ENCODE peak calls at places on chromosome 12, in seven cellular contexts. M is AG04449, N is MM.1S, U is OCI-LY7, R is lower leg skin, Q is hepatocyte, K is fibroblast of villous mesenchyme. F is an unnamed sample.

GRCh38 chr12:65946821-65947220 is 122.5 kb downstream of the HMGA2 start:
- DNase-seq in M (no peak), K (no peak), N (no peak), Q (no peak), U (no peak), R (no peak), F (no peak)

GRCh38 chr12:88420460-88420859 is 159.8 kb downstream of the KITLG start:
- DNase-seq in N (no peak), K (peak; percentile 83), R (no peak), U (no peak), M (peak; percentile 60), Q (no peak), F (peak; percentile 78)

GRCh38 chr12:112190626-112191025 is 65.3 kb downstream of the TRAFD1 start:
- DNase-seq in K (no peak), M (no peak), U (no peak), R (no peak), N (no peak), Q (no peak), F (no peak)

GRCh38 chr12:75923964-75924666 is 107.5 kb downstream of the PHLDA1 start:
- DNase-seq in M (no peak), Q (no peak), K (no peak), R (no peak), N (no peak), U (peak; percentile 12), F (no peak)

GRCh38 chr12:54126696-54127537 is 61.9 kb downstream of the SMUG1 start:
- DNase-seq in M (no peak), U (no peak), Q (peak; percentile 62), R (peak; percentile 97), K (no peak), N (no peak), F (no peak)

GRCh38 chr12:2745655-2746054 is 49.1 kb upstream of the FKBP4 start:
- DNase-seq in U (no peak), N (no peak), M (no peak), K (no peak), R (no peak), Q (no peak), F (peak; percentile 8)

GRCh38 chr12:20370001-20370381 is 1.7 kb downstream of the PDE3A start:
- DNase-seq in U (no peak), N (no peak), Q (peak; percentile 45), M (no peak), R (peak; percentile 82), K (no peak), F (no peak)

GRCh38 chr12:111024205-111024794 is 103.9 kb upstream of the MYL2 start:
- DNase-seq in M (no peak), Q (peak; percentile 81), U (peak; percentile 74), K (peak; percentile 19), N (peak; percentile 25), R (no peak), F (no peak)

GRCh38 chr12:65798903-65799302 is 25.4 kb upstream of the HMGA2 start:
- DNase-seq in K (no peak), M (no peak), R (no peak), Q (no peak), U (no peak), N (no peak), F (no peak)

GRCh38 chr12:71536939-71537622 is 97.5 kb downstream of the LGR5 start:
- DNase-seq in Q (no peak), N (no peak), M (no peak), K (no peak), R (no peak), U (no peak), F (no peak)

GRCh38 chr12:25783566-25783965 is 174.9 kb upstream of the RASSF8 start:
- DNase-seq in M (no peak), K (no peak), U (no peak), Q (peak; percentile 59), N (no peak), R (no peak), F (no peak)

GRCh38 chr12:18552829-18553228 is 185.0 kb downstream of the PLCZ1 start:
- DNase-seq in Q (no peak), R (no peak), K (no peak), N (no peak), U (no peak), M (no peak), F (no peak)

GRCh38 chr12:57488397-57489156 is 709 bp downstream of the MARS1 start:
- DNase-seq in R (no peak), K (peak; percentile 30), Q (no peak), U (peak; percentile 53), M (no peak), N (peak; percentile 28), F (no peak)

GRCh38 chr12:4228122-4228580 is 45.4 kb upstream of the CCND2 start:
- DNase-seq in R (no peak), Q (no peak), M (no peak), K (no peak), U (no peak), N (no peak), F (no peak)

GRCh38 chr12:12008232-12008850 is 62.4 kb upstream of the BCL2L14 start:
- DNase-seq in U (peak; percentile 46), R (no peak), M (no peak), N (no peak), Q (no peak), K (no peak), F (no peak)

GRCh38 chr12:56221233-56221756 is 427 bp downstream of the RNF41 start:
- DNase-seq in M (peak; percentile 57), K (peak; percentile 66), Q (peak; percentile 83), N (no peak), U (no peak), R (peak; percentile 92), F (peak; percentile 68)

GRCh38 chr12:106342397-106343212 is 14.9 kb upstream of the POLR3B start:
- DNase-seq in M (no peak), R (peak; percentile 95), N (no peak), U (no peak), K (peak; percentile 74), Q (peak; percentile 57), F (peak; percentile 19)

GRCh38 chr12:95882873-95883272 is 24.1 kb downstream of the SNRPF start:
- DNase-seq in R (no peak), U (no peak), Q (no peak), M (no peak), N (no peak), K (no peak), F (no peak)

GRCh38 chr12:3252416-3252815 is 175.2 kb downstream of the TSPAN9 start:
- DNase-seq in R (peak; percentile 94), N (no peak), U (no peak), Q (peak; percentile 59), M (no peak), K (peak; percentile 66), F (peak; percentile 82)

GRCh38 chr12:49339464-49339861 is 2.5 kb upstream of the C1QL4 start:
- DNase-seq in K (no peak), U (no peak), R (peak; percentile 80), Q (no peak), M (no peak), N (no peak), F (no peak)

GRCh38 chr12:25972783-25973182 is 14.3 kb downstream of the RASSF8 start:
- DNase-seq in Q (no peak), U (no peak), M (no peak), K (peak; percentile 26), R (no peak), N (no peak), F (no peak)

GRCh38 chr12:2215709-2216560 is 163.1 kb downstream of the CACNA1C start:
- DNase-seq in Q (peak; percentile 43), N (no peak), M (no peak), U (no peak), K (no peak), R (no peak), F (no peak)

GRCh38 chr12:10101042-10101579 is 2.3 kb upstream of the CLEC1A start:
- DNase-seq in U (no peak), K (peak; percentile 17), M (peak; percentile 16), R (no peak), N (no peak), Q (peak; percentile 55), F (peak; percentile 40)

GRCh38 chr12:10102322-10102721 is 3.5 kb upstream of the CLEC1A start:
- DNase-seq in M (no peak), U (no peak), R (no peak), N (no peak), K (no peak), Q (no peak), F (no peak)

GRCh38 chr12:10097521-10097920 is 1.3 kb downstream of the CLEC1A start:
- DNase-seq in M (no peak), Q (no peak), N (peak; percentile 35), R (no peak), K (peak; percentile 38), U (no peak), F (no peak)

GRCh38 chr12:10098762-10099161 is at the start of gene CLEC1A:
- DNase-seq in M (no peak), Q (peak; percentile 41), R (no peak), K (no peak), U (no peak), N (no peak), F (peak; percentile 20)

DNA sequence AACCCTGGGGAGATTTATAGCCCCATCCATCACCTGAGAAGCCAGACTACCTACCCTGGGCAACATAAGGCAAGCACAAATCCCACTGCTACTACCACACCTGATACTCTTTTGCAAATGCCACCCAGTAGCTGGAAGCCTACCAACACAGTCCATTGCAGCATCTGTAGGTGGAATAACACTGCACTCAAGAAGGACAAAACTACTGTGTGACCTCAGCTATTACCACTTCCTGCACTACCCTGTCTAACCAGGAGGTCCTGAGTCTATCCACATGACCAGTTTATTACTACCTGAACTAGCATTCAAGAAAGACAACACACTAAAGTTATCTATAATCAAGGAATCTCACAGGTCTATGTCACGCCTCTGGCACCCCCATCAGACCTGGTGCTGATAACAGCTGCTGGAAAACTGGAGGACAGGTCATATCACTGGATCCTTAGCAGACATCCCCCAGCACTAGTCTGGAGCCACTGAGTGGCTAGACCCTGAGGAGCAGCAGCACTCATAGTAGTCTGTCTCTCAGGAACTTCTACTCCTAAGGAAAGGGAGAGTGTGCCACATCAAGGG is 2.9 kb upstream of the CLEC1A start:
- DNase-seq in N (no peak), U (no peak), K (no peak), Q (no peak), R (no peak), M (no peak), F (no peak)
- H3K4me3 ChIP-seq in N (no peak overlapping the region), U (no peak overlapping the region), K (no peak overlapping the region), Q (no peak overlapping the region), R (no peak overlapping the region), M (no peak overlapping the region), F (no peak overlapping the region)

DNA sequence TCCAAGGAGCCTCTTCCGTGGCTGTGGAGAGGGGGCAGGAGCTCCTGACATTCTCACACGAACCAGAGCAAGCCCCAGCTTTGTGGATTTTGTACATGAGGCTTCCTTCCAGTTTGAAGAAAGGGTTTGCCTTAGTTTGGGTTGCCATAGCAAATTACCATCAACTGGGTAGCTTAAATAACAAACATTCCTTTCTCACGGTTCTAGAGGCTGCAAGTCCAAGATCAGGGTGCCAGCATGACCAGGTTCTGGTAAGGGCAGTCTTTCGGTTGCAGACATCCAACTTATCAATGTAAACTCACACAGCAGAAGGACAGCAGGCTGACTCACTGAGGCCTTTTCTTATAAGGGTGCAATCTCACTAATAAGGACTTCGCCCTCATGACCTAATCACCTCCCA is 25.9 kb upstream of the STAB2 start:
- DNase-seq in U (no peak), Q (no peak), M (no peak), K (no peak), N (no peak), R (no peak), F (no peak)
- TF ChIP-seq CTCF in U (no peak), Q (no peak), M (no peak), K (no peak), N (no peak), R (no peak), F (no peak)

GRCh38 chr12:94165152-94165551 is 16.8 kb downstream of the PLXNC1 start:
- DNase-seq in N (no peak), U (no peak), K (no peak), Q (no peak), M (no peak), R (no peak), F (no peak)
- H3K4me3 ChIP-seq in N (no peak overlapping the region), U (no peak overlapping the region), K (no peak overlapping the region), Q (no peak overlapping the region), M (no peak overlapping the region), R (no peak overlapping the region), F (no peak overlapping the region)

GRCh38 chr12:29153231-29153630 is 4.2 kb downstream of the FAR2 start:
- DNase-seq in R (no peak), K (no peak), U (peak; percentile 53), M (no peak), Q (no peak), N (peak; percentile 33), F (no peak)
- TF ChIP-seq CTCF in R (no peak), K (no peak), U (peak; percentile 44), M (no peak), Q (no peak), N (no peak), F (no peak)